ENCODE peak calls at places on chromosomes 2 and 18, in seven cellular contexts. One of them, this sample, is unnamed.

GRCh38 chr2:223510713-223511112 is 91.4 kb downstream of the SCG2 start:
- DNase-seq in CD8-positive, alpha-beta memory T cell: no peak
- DNase-seq in cardiac muscle cell: no peak
- DNase-seq in uterus: no peak
- DNase-seq in substantia nigra: no peak
- DNase-seq in AG04450: no peak
- DNase-seq in lung: no peak
- DNase-seq in this sample: no peak

GRCh38 chr18:69400976-69401474 is 337 bp downstream of the DOK6 start:
- DNase-seq in cardiac muscle cell: peak
- DNase-seq in CD8-positive, alpha-beta memory T cell: no peak
- DNase-seq in AG04450: no peak
- DNase-seq in uterus: peak
- DNase-seq in substantia nigra: no peak
- DNase-seq in lung: no peak
- DNase-seq in this sample: no peak

GRCh38 chr18:76943542-76944339 is 121.4 kb downstream of the ZNF236 start:
- DNase-seq in lung: peak
- DNase-seq in AG04450: peak
- DNase-seq in substantia nigra: no peak
- DNase-seq in cardiac muscle cell: peak
- DNase-seq in uterus: peak
- DNase-seq in CD8-positive, alpha-beta memory T cell: no peak
- DNase-seq in this sample: peak

GRCh38 chr2:9774266-9774665 is 69.0 kb upstream of the TAF1B start:
- DNase-seq in lung: no peak
- DNase-seq in CD8-positive, alpha-beta memory T cell: no peak
- DNase-seq in uterus: no peak
- DNase-seq in cardiac muscle cell: peak
- DNase-seq in AG04450: no peak
- DNase-seq in substantia nigra: no peak
- DNase-seq in this sample: peak

GRCh38 chr2:71720596-71721361 is 267.4 kb downstream of the DYSF start:
- DNase-seq in lung: no peak
- DNase-seq in substantia nigra: no peak
- DNase-seq in AG04450: no peak
- DNase-seq in uterus: no peak
- DNase-seq in CD8-positive, alpha-beta memory T cell: no peak
- DNase-seq in cardiac muscle cell: no peak
- DNase-seq in this sample: no peak

GRCh38 chr2:118112771-118113334 is 24.6 kb downstream of the INSIG2 start:
- DNase-seq in substantia nigra: no peak
- DNase-seq in lung: no peak
- DNase-seq in cardiac muscle cell: peak
- DNase-seq in CD8-positive, alpha-beta memory T cell: no peak
- DNase-seq in AG04450: no peak
- DNase-seq in uterus: no peak
- DNase-seq in this sample: no peak

GRCh38 chr2:3536682-3537632 is 17.6 kb upstream of the ADI1 start:
- DNase-seq in substantia nigra: no peak
- DNase-seq in AG04450: no peak
- DNase-seq in cardiac muscle cell: peak
- DNase-seq in CD8-positive, alpha-beta memory T cell: peak
- DNase-seq in uterus: peak
- DNase-seq in lung: peak
- DNase-seq in this sample: peak

GRCh38 chr2:158999458-158999857 is 31.0 kb downstream of the TANC1 start:
- DNase-seq in lung: no peak
- DNase-seq in CD8-positive, alpha-beta memory T cell: no peak
- DNase-seq in AG04450: no peak
- DNase-seq in cardiac muscle cell: peak
- DNase-seq in substantia nigra: no peak
- DNase-seq in uterus: no peak
- DNase-seq in this sample: no peak

GRCh38 chr2:233841183-233841582 is 13.2 kb downstream of the HJURP start:
- DNase-seq in CD8-positive, alpha-beta memory T cell: no peak
- DNase-seq in cardiac muscle cell: no peak
- DNase-seq in substantia nigra: no peak
- DNase-seq in uterus: no peak
- DNase-seq in lung: no peak
- DNase-seq in AG04450: no peak
- DNase-seq in this sample: no peak

GRCh38 chr2:151827564-151828142 is 568 bp downstream of the ARL5A start:
- DNase-seq in CD8-positive, alpha-beta memory T cell: peak
- DNase-seq in cardiac muscle cell: peak
- DNase-seq in uterus: peak
- DNase-seq in substantia nigra: no peak
- DNase-seq in lung: no peak
- DNase-seq in AG04450: no peak
- DNase-seq in this sample: no peak
- H3K27ac ChIP-seq in CD8-positive, alpha-beta memory T cell: peak
- H3K27ac ChIP-seq in cardiac muscle cell: peak
- H3K27ac ChIP-seq in uterus: peak
- H3K27ac ChIP-seq in substantia nigra: peak
- H3K27ac ChIP-seq in lung: peak
- H3K27ac ChIP-seq in AG04450: peak
- H3K27ac ChIP-seq in this sample: peak

GRCh38 chr2:177876950-177877349 is 195.6 kb downstream of the PDE11A start:
- DNase-seq in cardiac muscle cell: no peak
- DNase-seq in uterus: no peak
- DNase-seq in CD8-positive, alpha-beta memory T cell: no peak
- DNase-seq in substantia nigra: no peak
- DNase-seq in AG04450: no peak
- DNase-seq in lung: no peak
- DNase-seq in this sample: no peak

GRCh38 chr2:177874678-177875077 is 197.9 kb downstream of the PDE11A start:
- DNase-seq in CD8-positive, alpha-beta memory T cell: no peak
- DNase-seq in uterus: no peak
- DNase-seq in AG04450: no peak
- DNase-seq in substantia nigra: no peak
- DNase-seq in cardiac muscle cell: no peak
- DNase-seq in lung: no peak
- DNase-seq in this sample: no peak

GRCh38 chr2:177869912-177870311 is 202.7 kb downstream of the PDE11A start:
- DNase-seq in uterus: no peak
- DNase-seq in lung: no peak
- DNase-seq in AG04450: no peak
- DNase-seq in cardiac muscle cell: no peak
- DNase-seq in substantia nigra: no peak
- DNase-seq in CD8-positive, alpha-beta memory T cell: no peak
- DNase-seq in this sample: no peak

GRCh38 chr2:177872286-177872685 is 200.3 kb downstream of the PDE11A start:
- DNase-seq in AG04450: no peak
- DNase-seq in uterus: no peak
- DNase-seq in lung: no peak
- DNase-seq in cardiac muscle cell: no peak
- DNase-seq in substantia nigra: no peak
- DNase-seq in CD8-positive, alpha-beta memory T cell: no peak
- DNase-seq in this sample: no peak

DNA sequence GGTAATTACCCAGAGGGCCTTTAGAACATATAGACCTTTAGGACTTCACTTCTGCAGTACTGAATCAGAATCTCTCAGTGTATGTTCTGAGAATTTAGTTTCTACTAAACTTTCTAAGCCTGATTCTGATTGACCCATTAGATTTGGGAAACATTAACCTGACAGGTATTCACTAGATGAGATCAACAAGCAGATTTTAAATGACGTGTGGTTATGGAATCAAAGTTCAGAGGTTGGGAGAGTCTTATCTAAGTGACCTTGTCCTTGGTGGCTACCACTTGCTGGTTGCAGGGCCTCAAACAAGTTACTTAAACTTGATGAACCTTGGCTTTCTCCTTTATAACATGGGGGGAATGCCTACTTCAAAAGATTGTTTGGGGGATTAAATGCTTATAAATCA is 198.7 kb downstream of the PDE11A start:
- DNase-seq in lung: no peak
- DNase-seq in AG04450: no peak
- DNase-seq in CD8-positive, alpha-beta memory T cell: no peak
- DNase-seq in cardiac muscle cell: no peak
- DNase-seq in uterus: no peak
- DNase-seq in substantia nigra: no peak
- DNase-seq in this sample: no peak
- H3K27ac ChIP-seq in lung: no peak
- H3K27ac ChIP-seq in AG04450: no peak
- H3K27ac ChIP-seq in CD8-positive, alpha-beta memory T cell: no peak
- H3K27ac ChIP-seq in cardiac muscle cell: no peak
- H3K27ac ChIP-seq in uterus: no peak
- H3K27ac ChIP-seq in substantia nigra: no peak
- H3K27ac ChIP-seq in this sample: no peak

GRCh38 chr2:218223046-218223445 is 6.1 kb downstream of the ARPC2 start:
- DNase-seq in substantia nigra: no peak
- DNase-seq in lung: no peak
- DNase-seq in CD8-positive, alpha-beta memory T cell: no peak
- DNase-seq in uterus: no peak
- DNase-seq in AG04450: no peak
- DNase-seq in cardiac muscle cell: peak
- DNase-seq in this sample: no peak
- H3K27ac ChIP-seq in substantia nigra: no peak
- H3K27ac ChIP-seq in lung: no peak
- H3K27ac ChIP-seq in CD8-positive, alpha-beta memory T cell: peak
- H3K27ac ChIP-seq in uterus: no peak
- H3K27ac ChIP-seq in AG04450: no peak
- H3K27ac ChIP-seq in cardiac muscle cell: no peak
- H3K27ac ChIP-seq in this sample: peak

DNA sequence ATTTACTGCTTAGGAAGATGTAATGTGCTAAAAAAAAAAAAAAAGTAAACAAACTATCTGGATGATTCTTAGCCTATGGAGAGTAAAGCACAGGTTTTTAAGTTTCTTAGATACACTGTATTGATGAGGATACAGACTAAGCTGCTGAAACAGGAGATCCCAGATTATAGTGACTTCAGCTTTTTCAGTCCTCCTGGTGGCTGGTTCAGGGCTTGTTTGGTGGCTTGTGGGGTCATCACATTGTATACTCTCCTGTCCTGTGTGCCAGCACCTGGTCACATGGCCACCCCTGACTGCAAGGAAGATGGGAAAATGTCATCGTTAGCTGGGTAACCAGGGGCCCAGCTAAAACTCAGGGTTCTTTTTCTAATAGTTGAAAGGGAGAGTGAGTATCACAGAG is 31.4 kb downstream of the RAB31 start:
- DNase-seq in substantia nigra: no peak
- DNase-seq in cardiac muscle cell: no peak
- DNase-seq in uterus: no peak
- DNase-seq in AG04450: no peak
- DNase-seq in CD8-positive, alpha-beta memory T cell: no peak
- DNase-seq in lung: no peak
- DNase-seq in this sample: no peak
- H3K27ac ChIP-seq in substantia nigra: no peak
- H3K27ac ChIP-seq in cardiac muscle cell: no peak
- H3K27ac ChIP-seq in uterus: no peak
- H3K27ac ChIP-seq in AG04450: no peak
- H3K27ac ChIP-seq in CD8-positive, alpha-beta memory T cell: no peak
- H3K27ac ChIP-seq in lung: no peak
- H3K27ac ChIP-seq in this sample: no peak

GRCh38 chr2:150484461-150484931 is 3.0 kb downstream of the RND3 start:
- DNase-seq in uterus: no peak
- DNase-seq in lung: no peak
- DNase-seq in substantia nigra: no peak
- DNase-seq in CD8-positive, alpha-beta memory T cell: no peak
- DNase-seq in cardiac muscle cell: peak
- DNase-seq in AG04450: no peak
- DNase-seq in this sample: no peak
- H3K27ac ChIP-seq in uterus: peak
- H3K27ac ChIP-seq in lung: peak
- H3K27ac ChIP-seq in substantia nigra: no peak
- H3K27ac ChIP-seq in CD8-positive, alpha-beta memory T cell: no peak
- H3K27ac ChIP-seq in cardiac muscle cell: no peak
- H3K27ac ChIP-seq in AG04450: peak
- H3K27ac ChIP-seq in this sample: peak

DNA sequence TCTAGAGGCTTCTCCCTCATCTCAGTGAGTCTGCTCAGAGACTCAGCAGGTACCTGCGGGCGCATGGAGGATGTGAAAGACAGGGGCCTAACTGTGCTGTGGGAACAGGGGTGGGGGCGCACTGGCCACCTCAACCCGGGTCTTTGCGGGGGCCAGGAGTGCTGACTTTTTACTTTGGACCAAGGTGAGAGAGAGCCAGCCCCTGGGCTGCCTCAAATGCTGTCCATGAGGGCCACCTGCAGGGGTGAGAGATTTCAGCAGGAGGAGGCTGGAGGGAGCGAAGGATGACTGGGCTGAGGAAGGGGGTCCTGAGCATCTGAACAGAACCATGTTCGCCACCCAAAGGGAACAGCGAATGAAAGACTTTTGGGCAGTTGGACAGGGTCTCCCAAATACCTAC is 129.4 kb downstream of the TNS1 start:
- DNase-seq in CD8-positive, alpha-beta memory T cell: no peak
- DNase-seq in cardiac muscle cell: no peak
- DNase-seq in substantia nigra: no peak
- DNase-seq in AG04450: no peak
- DNase-seq in lung: no peak
- DNase-seq in uterus: no peak
- DNase-seq in this sample: no peak
- H3K27ac ChIP-seq in CD8-positive, alpha-beta memory T cell: no peak
- H3K27ac ChIP-seq in cardiac muscle cell: no peak
- H3K27ac ChIP-seq in substantia nigra: no peak
- H3K27ac ChIP-seq in AG04450: no peak
- H3K27ac ChIP-seq in lung: no peak
- H3K27ac ChIP-seq in uterus: no peak
- H3K27ac ChIP-seq in this sample: no peak

This sample was measured in psoas muscle.